ENCODE peak calls at places on chromosomes 16 and 17, in five cellular contexts. Z is psoas muscle, E is BE2C, D is mammary epithelial cell, C is GM23338. S is an unnamed sample.

GRCh38 chr16:81994485-81994884 is 16.8 kb downstream of the SDR42E1 start:
- DNase-seq in D (no peak), C (peak), Z (no peak), E (no peak), S (no peak)

GRCh38 chr17:67215991-67216421 is 29.0 kb downstream of the HELZ start:
- DNase-seq in D (no peak), C (no peak), Z (no peak), E (no peak), S (no peak)

GRCh38 chr17:47176438-47176837 is 12.7 kb downstream of the CDC27 start:
- DNase-seq in D (no peak), E (no peak), Z (no peak), C (no peak), S (no peak)

GRCh38 chr16:3458278-3458851 is 14.9 kb downstream of the NAA60 start:
- DNase-seq in D (peak), C (peak), E (no peak), Z (no peak), S (peak)

GRCh38 chr17:11628831-11629230 is 30.6 kb downstream of the DNAH9 start:
- DNase-seq in E (no peak), C (no peak), Z (no peak), D (no peak), S (no peak)

GRCh38 chr16:27228621-27229501 is 25.5 kb downstream of the KDM8 start:
- DNase-seq in D (no peak), C (no peak), E (peak), Z (peak), S (no peak)

GRCh38 chr16:2950400-2950724 is 13.7 kb upstream of the KREMEN2 start:
- DNase-seq in D (no peak), C (no peak), E (no peak), Z (no peak), S (no peak)

GRCh38 chr17:43314582-43314981 is 80.8 kb upstream of the RNU2-1 start:
- DNase-seq in C (no peak), Z (no peak), E (no peak), D (peak), S (no peak)

GRCh38 chr16:66927012-66927436 is 1.7 kb upstream of the RRAD start:
- DNase-seq in C (peak), E (peak), D (peak), Z (peak), S (peak)

GRCh38 chr17:48561894-48562810 is 16.0 kb downstream of the HOXB4 start:
- DNase-seq in Z (no peak), D (no peak), C (no peak), E (no peak), S (no peak)

GRCh38 chr17:71004413-71004812 is 835.1 kb downstream of the KCNJ2 start:
- DNase-seq in C (no peak), E (no peak), Z (no peak), D (no peak), S (peak)

GRCh38 chr16:25065899-25066298 is 45.6 kb upstream of the LCMT1 start:
- DNase-seq in Z (no peak), D (no peak), C (peak), E (no peak), S (no peak)

GRCh38 chr17:79897243-79898063 is 58.2 kb upstream of the CBX4 start:
- DNase-seq in D (no peak), C (no peak), E (no peak), Z (no peak), S (peak)

GRCh38 chr16:83952940-83953795 is at the start of gene OSGIN1:
- DNase-seq in D (peak), Z (peak), C (peak), E (peak), S (peak)

GRCh38 chr16:69619514-69619913 is 53.7 kb downstream of the NFAT5 start:
- DNase-seq in Z (no peak), E (no peak), C (no peak), D (no peak), S (no peak)

GRCh38 chr16:79379083-79379482 is 221.5 kb downstream of the MAF start:
- DNase-seq in C (no peak), D (no peak), Z (no peak), E (no peak), S (peak)

GRCh38 chr16:11047939-11048500 is 103.7 kb downstream of the CLEC16A start:
- DNase-seq in Z (no peak), D (no peak), E (no peak), C (no peak), S (no peak)

GRCh38 chr16:51872536-51872935 is 674.4 kb downstream of the TOX3 start:
- DNase-seq in C (no peak), E (no peak), Z (no peak), D (no peak), S (no peak)

GRCh38 chr17:12667299-12667958 is 1.7 kb downstream of the MYOCD start:
- DNase-seq in C (peak), D (no peak), Z (no peak), E (no peak), S (peak)

GRCh38 chr16:58128721-58129096 is 472 bp downstream of the CFAP20 start:
- DNase-seq in Z (no peak), D (no peak), E (peak), C (peak), S (no peak)

GRCh38 chr17:9363440-9364350 is 211.9 kb downstream of the STX8 start:
- DNase-seq in Z (no peak), E (no peak), C (no peak), D (peak), S (peak)

GRCh38 chr17:59365383-59365981 is 34.0 kb downstream of the YPEL2 start:
- DNase-seq in Z (no peak), C (no peak), E (peak), D (no peak), S (no peak)

GRCh38 chr16:53989597-53989996 is 285.6 kb downstream of the FTO start:
- DNase-seq in Z (no peak), D (no peak), C (no peak), E (no peak), S (no peak)

GRCh38 chr16:50607970-50608557 is 59.9 kb downstream of the NKD1 start:
- DNase-seq in Z (no peak), E (no peak), C (no peak), D (no peak), S (no peak)

GRCh38 chr16:70805787-70806186 is 4.8 kb upstream of the VAC14 start:
- DNase-seq in C (no peak), E (no peak), Z (no peak), D (peak), S (peak)

GRCh38 chr16:70804729-70805169 is 3.8 kb upstream of the VAC14 start:
- DNase-seq in E (no peak), Z (no peak), D (no peak), C (no peak), S (no peak)

GRCh38 chr16:70809392-70810060 is 8.6 kb upstream of the VAC14 start:
- DNase-seq in Z (no peak), D (peak), E (no peak), C (no peak), S (no peak)

GRCh38 chr16:70805380-70805779 is 4.4 kb upstream of the VAC14 start:
- DNase-seq in C (peak), D (peak), E (no peak), Z (no peak), S (peak)

GRCh38 chr16:70808371-70808770 is 7.4 kb upstream of the VAC14 start:
- DNase-seq in Z (no peak), C (no peak), E (no peak), D (no peak), S (no peak)
- TF ChIP-seq CTCF in Z (no peak), C (peak), E (peak), D (peak), S (peak)

GRCh38 chr17:75069783-75070182 is 18.0 kb upstream of the SLC16A5 start:
- DNase-seq in Z (no peak), E (no peak), C (no peak), D (no peak), S (peak)
- TF ChIP-seq CTCF in Z (peak), E (peak), C (peak), D (peak), S (peak)

GRCh38 chr17:17816831-17817551 is 19.8 kb downstream of the SREBF1 start:
- DNase-seq in Z (no peak), E (no peak), C (no peak), D (no peak), S (no peak)
- TF ChIP-seq CTCF in Z (no peak), E (peak), C (peak), D (no peak), S (no peak)

DNA sequence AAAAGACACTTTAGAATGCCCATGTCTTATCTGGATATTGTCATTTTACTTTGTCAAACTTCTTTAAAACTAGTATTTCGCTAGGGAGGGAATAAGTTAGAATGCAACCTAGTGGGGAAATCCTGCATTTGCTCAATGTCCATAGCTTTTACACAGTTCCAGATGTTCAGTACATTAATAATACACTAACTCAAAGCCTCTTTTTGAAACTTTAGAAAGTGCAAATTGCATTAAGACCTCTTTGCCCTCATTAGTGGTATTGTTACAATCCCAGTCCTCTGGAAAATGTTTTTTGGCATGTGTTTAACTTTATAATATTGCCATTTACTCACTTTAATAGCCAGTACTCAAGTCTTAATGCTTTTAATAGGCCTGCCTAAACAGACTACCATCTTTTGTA is 106.8 kb downstream of the BRIP1 start:
- DNase-seq in Z (no peak), D (no peak), C (no peak), E (no peak), S (no peak)
- TF ChIP-seq CTCF in Z (no peak), D (no peak), C (no peak), E (peak), S (no peak)

DNA sequence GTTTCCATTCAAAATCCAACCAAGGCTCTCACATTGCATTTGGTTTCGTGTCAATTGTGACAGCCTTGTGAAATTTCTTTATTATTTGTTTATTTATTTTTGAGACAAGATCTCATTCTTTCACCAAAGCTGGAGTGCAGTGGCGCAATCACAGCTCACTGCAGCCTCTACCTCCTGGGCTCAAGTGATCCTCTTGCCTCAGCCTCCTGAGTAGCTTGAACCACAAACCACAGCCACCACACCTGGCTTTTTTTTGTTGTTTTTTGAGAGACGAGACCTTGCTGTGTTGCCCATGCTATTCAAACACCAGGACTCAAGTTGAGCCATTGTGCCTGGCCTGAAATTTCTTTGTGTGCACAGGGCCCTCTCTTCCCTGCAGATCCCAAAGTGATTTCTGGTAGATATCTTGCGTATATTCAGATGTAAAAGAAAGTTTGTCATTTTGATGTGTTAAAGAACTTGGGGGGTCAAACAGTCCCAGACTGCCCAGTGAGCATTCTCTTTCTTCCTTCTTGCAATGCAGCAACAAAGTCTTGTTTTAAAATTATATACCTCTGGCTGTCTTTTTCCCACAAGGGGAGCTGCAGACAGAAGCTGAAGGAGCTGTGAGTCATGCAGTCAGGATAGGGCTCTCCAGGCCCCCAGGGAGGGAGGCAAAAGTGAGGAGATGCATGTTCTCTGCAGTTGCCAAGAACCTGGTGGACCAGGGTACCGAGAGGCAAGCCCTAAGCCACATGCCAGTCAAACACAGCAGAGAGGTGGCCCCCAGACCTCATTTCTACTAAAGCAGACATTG is 15.5 kb upstream of the USP22 start:
- DNase-seq in E (peak), C (no peak), Z (no peak), D (peak), S (peak)
- TF ChIP-seq CTCF in E (no peak), C (no peak), Z (no peak), D (peak), S (no peak)